ENCODE peak calls at places on chromosomes 6 and 20, in four cellular contexts. D is GM12878, Z is K562, O is HEK293T. I is an unnamed sample.

GRCh38 chr20:14696937-14697336 is 359.5 kb upstream of the FLRT3 start:
- DNase-seq in D (no peak), O (no peak), Z (no peak), I (no peak)

GRCh38 chr6:81169166-81169565 is 583.3 kb downstream of the TENT5A start:
- DNase-seq in O (no peak), Z (no peak), D (no peak), I (no peak)

GRCh38 chr6:48626421-48626820 is 515.4 kb upstream of the PTCHD4 start:
- DNase-seq in Z (no peak), O (no peak), D (no peak), I (no peak)

GRCh38 chr6:118297821-118298220 is 250.3 kb upstream of the PLN start:
- DNase-seq in D (no peak), O (no peak), Z (no peak), I (no peak)

GRCh38 chr20:60754866-60755265 is 497.2 kb upstream of the CDH4 start:
- DNase-seq in O (no peak), D (no peak), Z (no peak), I (no peak)

GRCh38 chr6:134363323-134364039 is 45.6 kb upstream of the SGK1 start:
- DNase-seq in Z (no peak), O (no peak), D (no peak), I (no peak)

GRCh38 chr6:146741609-146742008 is 142.8 kb downstream of the ADGB start:
- DNase-seq in Z (no peak), O (no peak), D (no peak), I (peak)

GRCh38 chr6:46184114-46184513 is 13.3 kb upstream of the ENPP5 start:
- DNase-seq in O (no peak), Z (no peak), D (no peak), I (no peak)

GRCh38 chr6:69796081-69796626 is 656 bp downstream of the LMBRD1 start:
- DNase-seq in Z (no peak), O (peak), D (no peak), I (peak)

GRCh38 chr6:15505463-15505918 is 157.3 kb downstream of the DTNBP1 start:
- DNase-seq in D (no peak), O (no peak), Z (no peak), I (no peak)

GRCh38 chr6:61809004-61809595 is 476.9 kb downstream of the KHDRBS2 start:
- DNase-seq in O (peak), Z (no peak), D (no peak), I (peak)

GRCh38 chr6:154928325-154928922 is 66.7 kb upstream of the TIAM2 start:
- DNase-seq in D (peak), Z (peak), O (peak), I (peak)

GRCh38 chr6:122214605-122215318 is 184.7 kb upstream of the HSF2 start:
- DNase-seq in D (no peak), Z (no peak), O (no peak), I (no peak)

GRCh38 chr6:32154514-32155161 is 697 bp downstream of the PPT2 start:
- DNase-seq in O (peak), D (no peak), Z (peak), I (peak)

GRCh38 chr6:26205161-26205624 is 118.0 kb downstream of the HFE start:
- DNase-seq in Z (peak), O (peak), D (no peak), I (peak)

GRCh38 chr6:79250559-79250958 is 16.1 kb upstream of the HMGN3 start:
- DNase-seq in D (no peak), O (no peak), Z (no peak), I (no peak)

GRCh38 chr6:142372348-142372747 is 70.5 kb downstream of the ADGRG6 start:
- DNase-seq in O (no peak), Z (no peak), D (no peak), I (no peak)

GRCh38 chr20:3161316-3162079 is 1.8 kb upstream of the FASTKD5 start:
- DNase-seq in O (no peak), Z (no peak), D (no peak), I (peak)

GRCh38 chr6:32852018-32852843 is 1.3 kb downstream of the TAP1 start:
- DNase-seq in O (no peak), D (no peak), Z (no peak), I (no peak)

GRCh38 chr20:53708129-53708968 is 114.7 kb upstream of the ZNF217 start:
- DNase-seq in D (peak), O (no peak), Z (no peak), I (no peak)

GRCh38 chr6:70586114-70586513 is 19.4 kb downstream of the SDHAF4 start:
- DNase-seq in D (no peak), O (no peak), Z (no peak), I (no peak)

GRCh38 chr6:28769626-28770402 is 154.0 kb downstream of the TRIM27 start:
- DNase-seq in Z (peak), O (no peak), D (no peak), I (no peak)

DNA sequence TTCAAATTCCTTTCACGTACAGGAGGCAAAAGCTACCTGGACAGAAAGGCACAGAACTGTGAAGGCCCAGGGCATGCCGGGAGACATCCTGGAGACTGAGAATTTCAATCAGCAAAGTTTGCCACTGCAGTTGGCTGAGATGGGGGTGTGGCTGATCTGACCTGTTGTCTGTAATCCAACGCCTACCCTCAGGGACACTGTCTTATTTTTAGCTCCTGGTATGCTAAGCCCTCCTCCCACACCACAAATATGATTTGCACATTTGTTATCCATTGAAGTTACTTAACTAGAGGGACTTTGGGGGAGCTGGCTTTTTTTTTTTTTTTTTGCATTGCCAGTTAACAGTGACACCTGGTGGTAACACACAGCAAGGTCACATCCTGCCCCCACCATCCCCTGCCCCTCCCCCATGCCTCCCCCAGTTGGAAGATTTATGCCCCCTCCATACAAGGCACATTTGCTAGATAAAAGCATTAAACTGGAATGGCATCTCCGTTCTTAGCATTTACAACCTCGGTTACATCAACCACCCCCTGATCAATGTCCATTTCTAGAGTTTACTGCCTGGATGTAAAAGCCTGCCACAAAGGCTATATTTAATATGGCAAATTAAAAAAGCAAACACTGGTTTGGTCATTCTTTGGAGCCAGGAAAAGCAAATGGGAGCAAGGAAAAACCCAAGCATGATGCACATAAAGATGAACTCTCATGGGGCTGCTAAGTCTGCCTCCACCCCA is 40.3 kb downstream of the TTI1 start:
- DNase-seq in O (peak), D (no peak), Z (peak), I (peak)
- TF ChIP-seq TARDBP in O (no peak), D (no peak), Z (no peak), I (no peak)

GRCh38 chr20:40990542-40991120 is 38.0 kb upstream of the TOP1 start:
- DNase-seq in Z (peak), D (peak), O (peak), I (peak)
- TF ChIP-seq TARDBP in Z (no peak), D (no peak), O (no peak), I (peak)

DNA sequence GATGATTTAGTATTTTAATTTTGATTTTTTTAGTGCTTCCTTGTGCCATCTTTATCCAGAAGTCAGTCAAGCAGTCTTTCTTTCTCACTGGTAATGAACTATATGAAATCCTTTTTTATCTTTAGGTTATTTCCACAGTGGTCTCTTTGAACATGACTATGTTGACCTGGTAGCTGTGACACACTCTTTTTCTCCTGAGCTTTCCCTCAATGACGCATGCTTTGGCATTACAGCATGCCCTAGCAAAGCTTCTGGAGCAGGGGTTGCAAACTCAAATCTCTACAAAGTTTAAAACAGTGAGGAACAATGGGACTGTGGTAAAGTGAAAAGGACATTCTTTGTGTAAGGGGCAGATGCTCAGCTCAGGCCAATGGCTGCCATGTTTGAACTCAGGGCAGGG is 4.5 kb upstream of the PLAGL1 start:
- DNase-seq in Z (no peak), O (no peak), D (no peak), I (no peak)
- TF ChIP-seq TARDBP in Z (no peak), O (no peak), D (no peak), I (no peak)

GRCh38 chr20:49979030-49979832 is 3.5 kb upstream of the SNAI1 start:
- DNase-seq in Z (peak), O (peak), D (no peak), I (peak)
- TF ChIP-seq TARDBP in Z (peak), O (no peak), D (no peak), I (no peak)

GRCh38 chr6:152225231-152225934 is 411.8 kb downstream of the SYNE1 start:
- DNase-seq in D (no peak), O (no peak), Z (no peak), I (no peak)

GRCh38 chr6:152226119-152226518 is 411.0 kb downstream of the SYNE1 start:
- DNase-seq in Z (no peak), D (no peak), O (no peak), I (no peak)

GRCh38 chr6:152233547-152234320 is 403.4 kb downstream of the SYNE1 start:
- DNase-seq in D (no peak), O (no peak), Z (no peak), I (no peak)

GRCh38 chr6:152232494-152233151 is 404.5 kb downstream of the SYNE1 start:
- DNase-seq in O (no peak), Z (peak), D (no peak), I (peak)

GRCh38 chr6:152229330-152229729 is 407.8 kb downstream of the SYNE1 start:
- DNase-seq in Z (no peak), O (no peak), D (no peak), I (no peak)
- TF ChIP-seq TARDBP in Z (no peak), O (no peak), D (no peak), I (no peak)

DNA sequence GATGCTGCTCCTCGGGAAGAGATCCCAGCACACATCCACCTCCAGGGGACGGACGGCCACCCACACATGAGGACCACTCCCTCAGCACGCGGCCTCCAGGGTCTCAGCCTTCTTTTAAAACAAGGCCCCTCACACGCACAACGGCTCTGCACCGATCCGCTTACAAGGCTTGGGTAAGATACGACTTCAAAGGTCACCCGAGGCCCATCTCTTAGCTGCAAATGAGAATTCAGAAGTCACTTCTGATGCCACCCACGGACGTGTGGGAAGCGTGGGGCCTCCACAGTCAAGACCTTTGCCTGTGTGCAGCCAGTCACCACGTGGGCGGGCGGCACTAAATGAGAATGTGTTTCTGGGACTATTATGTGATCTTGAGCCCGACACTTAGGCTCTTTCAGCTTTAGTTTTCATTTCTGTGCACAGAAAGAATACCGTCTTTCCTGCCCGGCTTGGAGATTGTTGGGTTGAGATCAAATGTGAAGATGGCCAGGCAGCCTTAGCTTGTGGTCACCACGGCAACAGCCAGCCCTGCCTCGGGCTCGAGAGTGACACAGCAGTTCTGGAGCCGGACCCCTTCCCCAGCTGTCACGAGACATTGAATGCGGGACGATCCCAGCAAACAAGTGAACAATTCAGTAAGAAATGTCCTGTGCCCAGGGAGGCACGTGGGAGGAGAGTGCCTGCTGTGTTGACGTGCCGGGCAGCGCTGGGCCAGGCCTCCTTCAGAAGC is 91.6 kb downstream of the RAMACL start:
- DNase-seq in Z (peak), O (no peak), D (no peak), I (no peak)
- TF ChIP-seq TARDBP in Z (no peak), O (no peak), D (no peak), I (no peak)

DNA sequence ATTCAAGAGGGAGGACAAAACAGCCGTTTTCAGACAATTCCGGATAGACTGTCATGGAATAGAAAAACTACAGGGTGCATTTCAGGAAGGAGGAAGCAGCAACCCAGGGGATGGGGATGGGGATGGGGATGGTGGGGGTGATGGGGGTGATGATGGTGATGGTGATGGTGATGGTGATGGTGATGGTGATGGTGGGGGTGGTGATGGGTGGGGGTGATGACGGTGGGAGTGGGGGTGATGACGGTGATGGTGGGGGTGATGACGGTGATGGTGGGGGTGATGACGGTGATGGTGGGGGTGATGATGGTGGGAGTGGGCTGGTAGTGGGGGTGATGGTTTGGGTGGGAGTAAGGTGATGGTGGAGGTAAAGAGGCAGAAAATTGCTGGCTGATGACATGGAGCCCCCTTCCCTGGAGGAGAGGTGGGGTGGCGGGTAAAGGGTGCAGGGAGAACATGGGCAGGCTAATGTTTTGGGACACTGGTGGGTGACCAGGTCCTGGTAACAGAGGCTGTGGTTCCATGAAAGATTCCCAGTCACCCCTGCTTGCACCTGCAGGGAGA is 17.5 kb downstream of the LAMA5 start:
- DNase-seq in O (no peak), D (no peak), Z (peak), I (no peak)
- TF ChIP-seq TARDBP in O (no peak), D (no peak), Z (no peak), I (no peak)

DNA sequence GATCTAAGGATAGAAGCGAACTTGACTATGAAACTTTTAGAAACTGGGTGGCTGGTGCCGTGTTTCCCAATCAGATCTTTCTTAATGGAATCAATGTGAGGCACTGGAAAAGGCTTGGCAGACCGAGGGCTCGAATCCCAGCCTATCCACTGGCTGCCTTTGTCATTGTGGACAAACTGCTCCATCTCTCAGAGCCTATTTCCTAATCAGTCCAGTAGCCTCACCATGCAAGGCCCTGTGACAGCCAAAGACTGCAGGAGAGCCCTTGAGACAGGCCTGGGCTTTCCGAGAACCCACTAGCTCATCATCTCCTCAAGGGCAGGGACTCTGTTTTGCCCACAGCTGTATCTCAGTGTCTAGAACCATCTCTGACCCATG is 43.4 kb downstream of the SPDEF start:
- DNase-seq in D (no peak), O (no peak), Z (no peak), I (no peak)
- TF ChIP-seq TARDBP in D (no peak), O (no peak), Z (no peak), I (no peak)